ENCODE peak calls at places on chromosome 15, in seven cellular contexts. M is amniotic epithelial cell; D is B cell; I is progenitor cell of endocrine pancreas; F is mucosa of descending colon; T is central memory CD8-positive, alpha-beta T cell; W is WTC11. V is an unnamed sample.

GRCh38 chr15:100263721-100264455 is 77.9 kb downstream of the ADAMTS17 start:
- DNase-seq in F (no peak), I (peak), M (no peak), T (no peak), D (no peak), W (no peak), V (no peak)

GRCh38 chr15:88769161-88769971 is 33.9 kb upstream of the ACAN start:
- DNase-seq in T (no peak), D (no peak), F (no peak), W (peak), I (no peak), M (no peak), V (peak)

GRCh38 chr15:38758001-38758400 is 193.4 kb upstream of the RASGRP1 start:
- DNase-seq in F (no peak), W (no peak), T (no peak), M (peak), I (no peak), D (no peak), V (no peak)

GRCh38 chr15:82021992-82022391 is 23.8 kb downstream of the MEX3B start:
- DNase-seq in T (no peak), M (peak), F (no peak), I (no peak), D (no peak), W (no peak), V (no peak)

GRCh38 chr15:100914876-100915275 is 4.3 kb upstream of the LRRK1 start:
- DNase-seq in M (peak), F (no peak), D (no peak), W (no peak), I (no peak), T (no peak), V (peak)

GRCh38 chr15:88930579-88930978 is 17.4 kb upstream of the MFGE8 start:
- DNase-seq in T (no peak), W (no peak), F (no peak), M (no peak), D (no peak), I (no peak), V (no peak)

GRCh38 chr15:69531302-69532027 is 78.8 kb downstream of the RPLP1 start:
- DNase-seq in F (no peak), W (no peak), T (no peak), M (peak), I (no peak), D (no peak), V (peak)

GRCh38 chr15:85772668-85773067 is 22.1 kb downstream of the KLHL25 start:
- DNase-seq in W (no peak), M (no peak), I (no peak), F (peak), T (no peak), D (no peak), V (no peak)

GRCh38 chr15:55587321-55588069 is 650 bp downstream of the PYGO1 start:
- DNase-seq in F (no peak), I (peak), D (peak), T (no peak), W (peak), M (peak), V (peak)

GRCh38 chr15:99431661-99432091 is 134.1 kb upstream of the MEF2A start:
- DNase-seq in W (no peak), D (no peak), F (peak), I (no peak), M (no peak), T (no peak), V (no peak)